ENCODE peak calls at places on chromosome 1, in four cellular contexts. One of them, this sample, is unnamed.

GRCh38 chr1:159827102-159827490 is 423 bp downstream of the SLAMF8 start:
- DNase-seq in T-helper 9 cell: no peak
- DNase-seq in mesothelial cell of epicardium: no peak
- DNase-seq in central memory CD4-positive, alpha-beta T cell: no peak
- DNase-seq in this sample: no peak

GRCh38 chr1:231684333-231685244 is 58.0 kb downstream of the DISC1 start:
- DNase-seq in T-helper 9 cell: no peak
- DNase-seq in mesothelial cell of epicardium: no peak
- DNase-seq in central memory CD4-positive, alpha-beta T cell: no peak
- DNase-seq in this sample: no peak

GRCh38 chr1:61254629-61255323 is 172.4 kb downstream of the NFIA start:
- DNase-seq in T-helper 9 cell: no peak
- DNase-seq in mesothelial cell of epicardium: no peak
- DNase-seq in central memory CD4-positive, alpha-beta T cell: no peak
- DNase-seq in this sample: no peak

GRCh38 chr1:201506092-201506491 is 831 bp downstream of the CSRP1 start:
- DNase-seq in T-helper 9 cell: no peak
- DNase-seq in mesothelial cell of epicardium: no peak
- DNase-seq in central memory CD4-positive, alpha-beta T cell: no peak
- DNase-seq in this sample: no peak

GRCh38 chr1:7885513-7886298 is 32.8 kb upstream of the UTS2 start:
- DNase-seq in T-helper 9 cell: no peak
- DNase-seq in mesothelial cell of epicardium: no peak
- DNase-seq in central memory CD4-positive, alpha-beta T cell: no peak
- DNase-seq in this sample: no peak

GRCh38 chr1:200673952-200674823 is 4.5 kb upstream of the DDX59 start:
- DNase-seq in T-helper 9 cell: no peak
- DNase-seq in mesothelial cell of epicardium: no peak
- DNase-seq in central memory CD4-positive, alpha-beta T cell: no peak
- DNase-seq in this sample: peak

GRCh38 chr1:4084053-4084431 is 184.0 kb upstream of the C1orf174 start:
- DNase-seq in T-helper 9 cell: no peak
- DNase-seq in mesothelial cell of epicardium: no peak
- DNase-seq in central memory CD4-positive, alpha-beta T cell: no peak
- DNase-seq in this sample: no peak

GRCh38 chr1:169928438-169929209 is 34.9 kb upstream of the SCYL3 start:
- DNase-seq in T-helper 9 cell: no peak
- DNase-seq in mesothelial cell of epicardium: no peak
- DNase-seq in central memory CD4-positive, alpha-beta T cell: peak
- DNase-seq in this sample: peak

GRCh38 chr1:11948822-11949458 is 14.4 kb downstream of the PLOD1 start:
- DNase-seq in T-helper 9 cell: no peak
- DNase-seq in mesothelial cell of epicardium: no peak
- DNase-seq in central memory CD4-positive, alpha-beta T cell: no peak
- DNase-seq in this sample: peak

GRCh38 chr1:117127840-117128239 is 6.3 kb upstream of the TRIM45 start:
- DNase-seq in T-helper 9 cell: no peak
- DNase-seq in mesothelial cell of epicardium: no peak
- DNase-seq in central memory CD4-positive, alpha-beta T cell: no peak
- DNase-seq in this sample: no peak

GRCh38 chr1:39960461-39960958 is 5.6 kb downstream of the MFSD2A start:
- DNase-seq in T-helper 9 cell: no peak
- DNase-seq in mesothelial cell of epicardium: no peak
- DNase-seq in central memory CD4-positive, alpha-beta T cell: peak
- DNase-seq in this sample: no peak

GRCh38 chr1:101044259-101044658 is 18.7 kb upstream of the DPH5 start:
- DNase-seq in T-helper 9 cell: no peak
- DNase-seq in mesothelial cell of epicardium: no peak
- DNase-seq in central memory CD4-positive, alpha-beta T cell: no peak
- DNase-seq in this sample: no peak

GRCh38 chr1:78533536-78533935 is 42.8 kb downstream of the PTGFR start:
- DNase-seq in T-helper 9 cell: no peak
- DNase-seq in mesothelial cell of epicardium: no peak
- DNase-seq in central memory CD4-positive, alpha-beta T cell: no peak
- DNase-seq in this sample: no peak

GRCh38 chr1:246569248-246570238 is 3.3 kb downstream of the CNST start:
- DNase-seq in T-helper 9 cell: peak
- DNase-seq in mesothelial cell of epicardium: no peak
- DNase-seq in central memory CD4-positive, alpha-beta T cell: peak
- DNase-seq in this sample: peak

GRCh38 chr1:7503691-7504437 is 267.2 kb upstream of the VAMP3 start:
- DNase-seq in T-helper 9 cell: no peak
- DNase-seq in mesothelial cell of epicardium: no peak
- DNase-seq in central memory CD4-positive, alpha-beta T cell: no peak
- DNase-seq in this sample: no peak

GRCh38 chr1:189693140-189693539 is 784.5 kb downstream of the BRINP3 start:
- DNase-seq in T-helper 9 cell: no peak
- DNase-seq in mesothelial cell of epicardium: no peak
- DNase-seq in central memory CD4-positive, alpha-beta T cell: no peak
- DNase-seq in this sample: no peak

GRCh38 chr1:91830242-91831131 is 55.5 kb downstream of the TGFBR3 start:
- DNase-seq in T-helper 9 cell: no peak
- DNase-seq in mesothelial cell of epicardium: no peak
- DNase-seq in central memory CD4-positive, alpha-beta T cell: no peak
- DNase-seq in this sample: peak

GRCh38 chr1:233368106-233368783 is 40.7 kb downstream of the MAP3K21 start:
- DNase-seq in T-helper 9 cell: no peak
- DNase-seq in mesothelial cell of epicardium: no peak
- DNase-seq in central memory CD4-positive, alpha-beta T cell: no peak
- DNase-seq in this sample: peak

GRCh38 chr1:145706282-145706681 is 886 bp downstream of the PDZK1 start:
- DNase-seq in T-helper 9 cell: no peak
- DNase-seq in mesothelial cell of epicardium: no peak
- DNase-seq in central memory CD4-positive, alpha-beta T cell: no peak
- DNase-seq in this sample: peak

GRCh38 chr1:229271448-229272120 is 673 bp downstream of the RAB4A start:
- DNase-seq in T-helper 9 cell: peak
- DNase-seq in mesothelial cell of epicardium: no peak
- DNase-seq in central memory CD4-positive, alpha-beta T cell: peak
- DNase-seq in this sample: no peak

GRCh38 chr1:24775901-24776300 is 30.7 kb downstream of the CLIC4 start:
- DNase-seq in T-helper 9 cell: no peak
- DNase-seq in mesothelial cell of epicardium: no peak
- DNase-seq in central memory CD4-positive, alpha-beta T cell: no peak
- DNase-seq in this sample: no peak

GRCh38 chr1:208595745-208596144 is 351.6 kb upstream of the PLXNA2 start:
- DNase-seq in T-helper 9 cell: no peak
- DNase-seq in mesothelial cell of epicardium: no peak
- DNase-seq in central memory CD4-positive, alpha-beta T cell: no peak
- DNase-seq in this sample: peak

GRCh38 chr1:158283965-158284364 is 5.8 kb upstream of the CD1C start:
- DNase-seq in T-helper 9 cell: no peak
- DNase-seq in mesothelial cell of epicardium: no peak
- DNase-seq in central memory CD4-positive, alpha-beta T cell: no peak
- DNase-seq in this sample: no peak

GRCh38 chr1:203275656-203276272 is 29.6 kb upstream of the BTG2 start:
- DNase-seq in T-helper 9 cell: no peak
- DNase-seq in mesothelial cell of epicardium: no peak
- DNase-seq in central memory CD4-positive, alpha-beta T cell: no peak
- DNase-seq in this sample: no peak

GRCh38 chr1:61287014-61287413 is 204.7 kb downstream of the NFIA start:
- DNase-seq in T-helper 9 cell: no peak
- DNase-seq in mesothelial cell of epicardium: no peak
- DNase-seq in central memory CD4-positive, alpha-beta T cell: no peak
- DNase-seq in this sample: peak

GRCh38 chr1:163842546-163842945 is 520.8 kb downstream of the NUF2 start:
- DNase-seq in T-helper 9 cell: no peak
- DNase-seq in mesothelial cell of epicardium: no peak
- DNase-seq in central memory CD4-positive, alpha-beta T cell: no peak
- DNase-seq in this sample: no peak